ENCODE peak calls at places on chromosome 22, in seven cellular contexts. C is tibial nerve, Q is nephron progenitor cell, N is glutamatergic neuron, S is foreskin fibroblast, R is right atrium auricular region, I is lower leg skin. J is an unnamed sample.

GRCh38 chr22:46030241-46030880 is 53.4 kb upstream of the WNT7B start:
- DNase-seq in S (no peak), N (no peak), Q (no peak), I (no peak), C (no peak), R (no peak), J (no peak)

GRCh38 chr22:23240639-23241389 is 60.5 kb downstream of the BCR start:
- DNase-seq in S (peak), R (no peak), Q (no peak), C (no peak), N (no peak), I (no peak), J (no peak)

GRCh38 chr22:49236541-49237075 is 591.1 kb downstream of the BRD1 start:
- DNase-seq in S (no peak), N (no peak), Q (no peak), R (peak), C (no peak), I (no peak), J (no peak)

GRCh38 chr22:24176630-24177029 is 4.7 kb upstream of the SUSD2 start:
- DNase-seq in R (peak), C (no peak), S (no peak), Q (no peak), I (no peak), N (no peak), J (no peak)

GRCh38 chr22:45923812-45924211 is 53.1 kb downstream of the WNT7B start:
- DNase-seq in R (no peak), Q (peak), C (no peak), S (no peak), N (no peak), I (no peak), J (no peak)

GRCh38 chr22:40637181-40638150 is 947 bp upstream of the MRTFA start:
- DNase-seq in N (no peak), C (peak), S (no peak), Q (no peak), I (no peak), R (peak), J (peak)

GRCh38 chr22:19448739-19449421 is 1.4 kb upstream of the C22orf39 start:
- DNase-seq in S (no peak), R (no peak), Q (no peak), I (no peak), C (no peak), N (no peak), J (no peak)

GRCh38 chr22:34105461-34106062 is 185.3 kb upstream of the LARGE1 start:
- DNase-seq in R (peak), S (no peak), Q (peak), C (peak), N (peak), I (peak), J (no peak)

GRCh38 chr22:31923761-31924160 is 20.6 kb upstream of the YWHAH start:
- DNase-seq in C (no peak), Q (peak), N (no peak), I (no peak), S (no peak), R (no peak), J (no peak)

GRCh38 chr22:49255741-49256318 is 571.8 kb downstream of the BRD1 start:
- DNase-seq in I (no peak), N (no peak), R (no peak), S (no peak), Q (no peak), C (no peak), J (no peak)

GRCh38 chr22:49263101-49263500 is 564.6 kb downstream of the BRD1 start:
- DNase-seq in I (no peak), S (no peak), C (no peak), N (no peak), Q (no peak), R (no peak), J (no peak)

GRCh38 chr22:24986816-24987215 is 34.3 kb downstream of the KIAA1671 start:
- DNase-seq in I (no peak), C (no peak), N (no peak), S (no peak), R (no peak), Q (no peak), J (no peak)

GRCh38 chr22:46637711-46638600 is 17.8 kb downstream of the GRAMD4 start:
- DNase-seq in N (no peak), C (no peak), R (no peak), I (no peak), S (no peak), Q (no peak), J (no peak)

GRCh38 chr22:49934891-49935557 is 16.6 kb downstream of the CRELD2 start:
- DNase-seq in I (peak), N (peak), S (peak), C (peak), R (no peak), Q (peak), J (peak)

GRCh38 chr22:50696799-50697561 is 24.4 kb downstream of the SHANK3 start:
- DNase-seq in Q (peak), N (peak), I (no peak), C (no peak), S (peak), R (no peak), J (peak)

GRCh38 chr22:34878996-34879395 is 187.0 kb upstream of the ISX start:
- DNase-seq in S (no peak), R (no peak), N (no peak), Q (no peak), C (no peak), I (no peak), J (no peak)

GRCh38 chr22:40156001-40156516 is 21.7 kb upstream of the TNRC6B start:
- DNase-seq in C (no peak), S (peak), Q (no peak), R (no peak), N (no peak), I (no peak), J (no peak)

GRCh38 chr22:43222987-43223386 is 36.1 kb upstream of the TTLL12 start:
- DNase-seq in R (no peak), Q (no peak), I (no peak), C (no peak), S (no peak), N (no peak), J (no peak)
- TF ChIP-seq CTCF in R (no peak), Q (no peak), I (no peak), C (no peak), S (no peak), N (no peak), J (no peak)

DNA sequence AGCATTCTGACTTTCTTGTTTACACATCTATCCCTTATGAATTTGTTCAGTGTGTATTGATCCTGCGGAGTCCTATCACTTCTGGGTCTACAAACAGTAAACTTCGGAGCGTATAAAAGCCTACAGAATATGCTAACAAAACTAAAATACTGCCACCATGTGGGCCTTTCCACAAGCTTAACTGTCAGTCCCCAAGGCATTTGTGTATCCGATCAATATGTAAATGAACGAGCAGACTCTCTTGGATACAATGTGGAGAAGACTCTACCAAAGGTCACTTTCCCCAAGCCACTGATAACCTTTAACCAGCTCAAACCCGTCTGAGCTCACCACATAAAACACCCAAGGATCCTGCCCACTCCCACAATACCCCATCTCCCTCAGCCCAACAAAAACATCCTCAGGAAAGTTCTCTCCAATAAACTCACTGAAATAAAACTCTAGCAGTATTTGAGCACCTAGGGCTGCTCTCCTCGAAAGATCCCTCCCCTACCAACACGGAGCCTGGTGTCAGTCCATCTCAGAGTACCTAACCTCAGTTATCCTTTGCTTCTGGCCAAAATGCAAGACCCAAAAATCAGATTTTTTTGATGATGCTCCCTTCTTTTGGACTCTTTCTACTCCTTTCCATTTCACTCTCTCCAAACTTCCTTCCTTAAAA is 17.8 kb downstream of the ADA2 start:
- DNase-seq in C (no peak), S (peak), N (no peak), I (no peak), R (no peak), Q (no peak), J (no peak)
- TF ChIP-seq CTCF in C (no peak), S (peak), N (no peak), I (no peak), R (no peak), Q (no peak), J (no peak)

GRCh38 chr22:20857247-20857643 is 1.4 kb downstream of the PI4KA start:
- DNase-seq in N (no peak), C (no peak), Q (no peak), R (no peak), I (no peak), S (no peak), J (no peak)
- TF ChIP-seq CTCF in N (no peak), C (no peak), Q (no peak), R (no peak), I (no peak), S (no peak), J (no peak)

GRCh38 chr22:22210375-22210774 is 34.2 kb upstream of the VPREB1 start:
- DNase-seq in R (no peak), I (no peak), N (no peak), S (peak), Q (no peak), C (no peak), J (no peak)

GRCh38 chr22:22203048-22203971 is 41.3 kb upstream of the VPREB1 start:
- DNase-seq in Q (no peak), C (no peak), S (no peak), I (no peak), R (no peak), N (no peak), J (no peak)

GRCh38 chr22:22208657-22209056 is 35.9 kb upstream of the VPREB1 start:
- DNase-seq in S (no peak), I (no peak), N (no peak), Q (no peak), C (no peak), R (no peak), J (no peak)

GRCh38 chr22:22210889-22211833 is 33.4 kb upstream of the VPREB1 start:
- DNase-seq in Q (no peak), I (no peak), S (no peak), R (no peak), C (no peak), N (no peak), J (no peak)

GRCh38 chr22:22207845-22208564 is 36.6 kb upstream of the VPREB1 start:
- DNase-seq in C (peak), I (peak), N (peak), S (peak), R (peak), Q (peak), J (peak)
- TF ChIP-seq CTCF in C (peak), I (no peak), N (peak), S (peak), R (no peak), Q (peak), J (peak)

GRCh38 chr22:37175414-37176144 is 12.5 kb downstream of the C1QTNF6 start:
- DNase-seq in I (no peak), S (no peak), R (no peak), N (peak), Q (no peak), C (no peak), J (peak)

GRCh38 chr22:37176464-37177061 is 11.5 kb downstream of the C1QTNF6 start:
- DNase-seq in C (peak), S (peak), R (peak), N (peak), I (peak), Q (no peak), J (peak)

GRCh38 chr22:37177221-37177620 is 10.8 kb downstream of the C1QTNF6 start:
- DNase-seq in S (no peak), R (no peak), N (no peak), Q (no peak), I (no peak), C (no peak), J (peak)

GRCh38 chr22:37173709-37174108 is 14.3 kb downstream of the C1QTNF6 start:
- DNase-seq in N (peak), C (no peak), R (peak), I (peak), S (peak), Q (no peak), J (peak)

GRCh38 chr22:37174964-37175363 is 13.1 kb downstream of the C1QTNF6 start:
- DNase-seq in Q (no peak), N (peak), I (no peak), C (no peak), R (no peak), S (no peak), J (peak)
- TF ChIP-seq CTCF in Q (no peak), N (no peak), I (no peak), C (no peak), R (no peak), S (no peak), J (no peak)

DNA sequence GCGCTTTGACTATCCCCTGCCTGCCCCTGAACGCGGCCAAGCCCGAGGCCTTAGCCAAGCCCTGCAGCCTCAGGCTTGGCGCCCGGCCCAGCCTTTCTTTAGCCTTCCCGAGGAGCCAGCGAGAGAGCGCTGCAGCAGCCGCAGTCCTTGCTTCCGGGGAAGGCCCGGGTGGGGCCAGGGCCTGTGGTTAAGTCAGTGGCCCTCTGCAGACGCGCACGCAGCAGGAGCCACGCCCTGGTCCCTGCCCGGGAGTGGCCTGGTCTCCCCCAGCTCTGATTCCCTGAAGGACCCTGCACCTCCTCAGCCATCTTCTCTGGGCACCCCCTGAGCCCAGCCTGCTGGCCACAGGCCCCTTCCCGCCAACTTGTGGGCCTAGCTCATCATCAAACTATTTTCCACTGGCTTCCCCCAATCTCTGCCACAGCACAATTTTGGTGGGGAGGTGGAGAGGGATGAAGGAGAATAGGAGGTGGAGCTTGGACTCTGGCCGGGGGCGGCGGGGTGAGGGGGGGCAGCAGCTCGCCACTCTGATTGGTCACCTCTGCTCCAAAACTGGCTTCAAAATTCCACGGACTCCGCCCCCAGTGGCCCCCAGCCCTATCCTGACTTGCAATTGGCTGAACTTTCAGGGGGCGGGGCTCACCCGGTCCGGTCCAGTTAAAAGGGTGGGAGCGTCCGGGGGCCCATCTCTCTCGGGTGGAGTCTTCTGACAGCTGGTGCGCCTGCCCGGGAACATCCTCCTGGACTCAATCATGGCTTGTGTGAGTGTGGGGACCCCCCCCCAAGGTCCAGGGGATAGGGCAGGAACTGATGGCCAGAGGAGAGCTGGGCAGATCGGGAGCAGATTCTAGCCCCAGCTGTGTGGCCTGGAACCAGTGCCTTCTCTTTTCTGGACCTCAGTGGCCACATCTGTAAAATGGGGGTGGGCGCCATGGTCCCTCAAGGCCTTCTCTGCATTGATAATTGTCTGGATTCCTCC is at the start of gene LGALS1:
- DNase-seq in C (peak), I (peak), N (peak), S (peak), Q (peak), R (peak), J (peak)
- TF ChIP-seq CTCF in C (no peak), I (no peak), N (no peak), S (no peak), Q (no peak), R (no peak), J (no peak)

GRCh38 chr22:44360686-44361381 is 48.1 kb upstream of the SHISAL1 start:
- DNase-seq in N (peak), C (no peak), S (peak), Q (no peak), I (no peak), R (peak), J (no peak)
- TF ChIP-seq CTCF in N (no peak), C (no peak), S (peak), Q (no peak), I (no peak), R (no peak), J (no peak)

J was measured in CD14-positive monocyte.